ENCODE peak calls at places on chromosomes 2 and 18, in nine cellular contexts. G, X, A, M, P, T, F, R and Q are unnamed samples. For H3K9me3 and H3K4me1, the result is how much of the 10 kb centered on the place peaks cover.

GRCh38 chr2:241358470-241358869 is 2.4 kb downstream of the FARP2 start:
- DNase-seq in G (no peak), X (no peak), A (no peak), M (no peak), P (no peak), T (no peak), F (no peak), R (no peak), Q (no peak)

GRCh38 chr18:59659486-59660187 is 37.6 kb downstream of the CCBE1 start:
- DNase-seq in G (no peak), X (peak), A (peak), M (peak), P (no peak), T (no peak), F (no peak), R (no peak), Q (no peak)

GRCh38 chr2:177628817-177629216 is 236.2 kb downstream of the AGPS start:
- DNase-seq in G (no peak), X (no peak), A (no peak), M (no peak), P (no peak), T (no peak), F (no peak), R (no peak), Q (no peak)

GRCh38 chr2:237228226-237228625 is 142.5 kb downstream of the COPS8 start:
- DNase-seq in G (no peak), X (peak), A (no peak), M (no peak), P (no peak), T (no peak), F (no peak), R (no peak), Q (no peak)

GRCh38 chr2:186426153-186427016 is 59.7 kb upstream of the ZC3H15 start:
- DNase-seq in G (no peak), X (peak), A (no peak), M (peak), P (peak), T (no peak), F (no peak), R (no peak), Q (no peak)

GRCh38 chr18:50162486-50163304 is 32.3 kb downstream of the MYO5B start:
- DNase-seq in G (no peak), X (peak), A (no peak), M (peak), P (no peak), T (no peak), F (no peak), R (no peak), Q (no peak)

GRCh38 chr2:165609672-165610071 is 140.2 kb downstream of the CSRNP3 start:
- DNase-seq in G (no peak), X (no peak), A (no peak), M (no peak), P (no peak), T (no peak), F (no peak), R (no peak), Q (no peak)

GRCh38 chr2:171347158-171347557 is 86.6 kb downstream of the METTL8 start:
- DNase-seq in G (no peak), X (peak), A (no peak), M (no peak), P (no peak), T (no peak), F (no peak), R (no peak), Q (no peak)

GRCh38 chr2:144358979-144359541 is 160.9 kb downstream of the ZEB2 start:
- DNase-seq in G (no peak), X (peak), A (no peak), M (peak), P (no peak), T (no peak), F (no peak), R (no peak), Q (no peak)

GRCh38 chr2:238326801-238327365 is 6.6 kb downstream of the TRAF3IP1 start:
- DNase-seq in G (no peak), X (no peak), A (no peak), M (no peak), P (no peak), T (no peak), F (no peak), R (no peak), Q (no peak)

GRCh38 chr2:14634885-14635871 is 2.7 kb downstream of the LRATD1 start:
- DNase-seq in G (peak), X (peak), A (peak), M (peak), P (no peak), T (peak), F (peak), R (peak), Q (peak)

GRCh38 chr2:65199891-65200290 is 27.7 kb upstream of the ACTR2 start:
- DNase-seq in G (no peak), X (peak), A (no peak), M (no peak), P (no peak), T (no peak), F (no peak), R (no peak), Q (no peak)

GRCh38 chr2:113894156-113894743 is 4.4 kb downstream of the ACTR3 start:
- DNase-seq in G (no peak), X (peak), A (no peak), M (peak), P (peak), T (no peak), F (no peak), R (no peak), Q (no peak)

GRCh38 chr2:15553951-15554350 is 7.2 kb downstream of the NBAS start:
- DNase-seq in G (no peak), X (no peak), A (no peak), M (no peak), P (no peak), T (no peak), F (no peak), R (no peak), Q (no peak)

GRCh38 chr2:159475793-159476192 is 140.6 kb downstream of the BAZ2B start:
- DNase-seq in G (no peak), X (no peak), A (no peak), M (no peak), P (no peak), T (no peak), F (no peak), R (no peak), Q (no peak)

GRCh38 chr18:77061946-77062517 is 70.6 kb downstream of the MBP start:
- DNase-seq in G (no peak), X (no peak), A (peak), M (no peak), P (no peak), T (no peak), F (no peak), R (no peak), Q (no peak)
- TF ChIP-seq CTCF in G (no peak), X (peak), A (peak), M (no peak), P (peak), T (no peak), F (no peak), R (no peak), Q (no peak)

DNA sequence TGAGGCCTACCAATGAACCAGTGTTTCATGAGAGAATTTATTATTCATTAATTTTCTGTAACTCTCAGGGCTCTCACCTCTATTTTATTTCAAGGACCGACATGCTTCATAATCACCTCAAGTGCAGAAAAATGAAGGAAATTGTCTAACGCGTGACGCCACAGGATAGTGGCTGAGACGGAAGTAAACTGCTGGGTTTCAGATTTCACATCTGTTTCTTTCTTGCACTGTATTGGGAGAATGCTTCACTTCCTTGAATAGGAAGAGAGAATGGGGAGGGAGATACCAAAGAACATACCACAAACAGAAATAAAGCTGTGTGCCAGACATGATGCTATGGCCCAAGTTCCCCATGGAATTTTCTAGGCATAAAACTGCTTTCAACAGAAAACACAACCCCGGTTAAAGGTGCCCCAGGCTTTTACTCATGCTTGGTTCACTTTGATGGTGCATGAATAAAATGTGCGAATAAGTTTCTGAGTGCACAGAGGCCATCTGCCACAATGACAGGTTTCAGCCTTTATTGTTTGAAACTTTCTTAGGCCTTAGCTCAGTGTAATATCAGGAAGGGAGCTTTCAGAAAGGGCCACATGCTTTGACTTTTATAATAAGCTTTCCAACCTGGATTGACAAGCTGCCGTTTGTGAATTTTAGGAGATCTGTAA is 1116.4 kb downstream of the SOCS6 start:
- DNase-seq in G (no peak), X (no peak), A (no peak), M (no peak), P (no peak), T (no peak), F (no peak), R (no peak), Q (no peak)
- H3K9me3 ChIP-seq in G (under half), X (under half), A (under half), M (under half), P (under half), T (under half), F (under half), R (under half), Q (under half)

GRCh38 chr2:189159717-189160116 is 19.8 kb downstream of the COL5A2 start:
- DNase-seq in G (no peak), X (no peak), A (no peak), M (no peak), P (no peak), T (no peak), F (no peak), R (no peak), Q (no peak)

GRCh38 chr2:189157431-189157830 is 22.1 kb downstream of the COL5A2 start:
- DNase-seq in G (no peak), X (peak), A (no peak), M (no peak), P (no peak), T (no peak), F (no peak), R (no peak), Q (no peak)

GRCh38 chr2:189159273-189159672 is 20.3 kb downstream of the COL5A2 start:
- DNase-seq in G (no peak), X (no peak), A (no peak), M (no peak), P (no peak), T (no peak), F (no peak), R (no peak), Q (no peak)

GRCh38 chr2:189155795-189156194 is 23.8 kb downstream of the COL5A2 start:
- DNase-seq in G (no peak), X (no peak), A (no peak), M (no peak), P (no peak), T (no peak), F (no peak), R (no peak), Q (no peak)

GRCh38 chr2:189157939-189158338 is 21.6 kb downstream of the COL5A2 start:
- DNase-seq in G (no peak), X (no peak), A (no peak), M (no peak), P (no peak), T (no peak), F (no peak), R (no peak), Q (no peak)
- H3K4me1 ChIP-seq in G (under half), X (under half), A (under half), M (under half), P (under half), T (under half), F (under half), R (under half), Q (under half)

GRCh38 chr18:2168022-2168421 is 403.3 kb downstream of the METTL4 start:
- DNase-seq in G (no peak), X (no peak), A (no peak), M (no peak), P (no peak), T (no peak), F (no peak), R (no peak), Q (no peak)

GRCh38 chr18:2178036-2178435 is 393.3 kb downstream of the METTL4 start:
- DNase-seq in G (no peak), X (no peak), A (no peak), M (no peak), P (no peak), T (no peak), F (no peak), R (no peak), Q (no peak)

GRCh38 chr18:2171840-2172625 is 399.3 kb downstream of the METTL4 start:
- DNase-seq in G (no peak), X (no peak), A (no peak), M (no peak), P (peak), T (no peak), F (no peak), R (no peak), Q (no peak)

GRCh38 chr18:2169656-2170055 is 401.6 kb downstream of the METTL4 start:
- DNase-seq in G (no peak), X (peak), A (no peak), M (peak), P (no peak), T (no peak), F (no peak), R (no peak), Q (no peak)

GRCh38 chr18:2173464-2173863 is 397.8 kb downstream of the METTL4 start:
- DNase-seq in G (no peak), X (peak), A (no peak), M (peak), P (no peak), T (no peak), F (no peak), R (no peak), Q (no peak)
- TF ChIP-seq CTCF in G (no peak), X (no peak), A (no peak), M (no peak), P (no peak), T (no peak), F (no peak), R (no peak), Q (no peak)

GRCh38 chr18:8910186-8910585 is 192.3 kb upstream of the NDUFV2 start:
- DNase-seq in G (no peak), X (no peak), A (no peak), M (no peak), P (no peak), T (no peak), F (no peak), R (no peak), Q (no peak)

GRCh38 chr18:8911408-8912340 is 190.8 kb upstream of the NDUFV2 start:
- DNase-seq in G (no peak), X (no peak), A (no peak), M (no peak), P (no peak), T (no peak), F (no peak), R (no peak), Q (no peak)

GRCh38 chr18:8908792-8909510 is 193.5 kb upstream of the NDUFV2 start:
- DNase-seq in G (no peak), X (no peak), A (no peak), M (no peak), P (no peak), T (no peak), F (no peak), R (no peak), Q (no peak)

GRCh38 chr18:8910843-8911242 is 191.7 kb upstream of the NDUFV2 start:
- DNase-seq in G (no peak), X (no peak), A (no peak), M (no peak), P (no peak), T (no peak), F (no peak), R (no peak), Q (no peak)

DNA sequence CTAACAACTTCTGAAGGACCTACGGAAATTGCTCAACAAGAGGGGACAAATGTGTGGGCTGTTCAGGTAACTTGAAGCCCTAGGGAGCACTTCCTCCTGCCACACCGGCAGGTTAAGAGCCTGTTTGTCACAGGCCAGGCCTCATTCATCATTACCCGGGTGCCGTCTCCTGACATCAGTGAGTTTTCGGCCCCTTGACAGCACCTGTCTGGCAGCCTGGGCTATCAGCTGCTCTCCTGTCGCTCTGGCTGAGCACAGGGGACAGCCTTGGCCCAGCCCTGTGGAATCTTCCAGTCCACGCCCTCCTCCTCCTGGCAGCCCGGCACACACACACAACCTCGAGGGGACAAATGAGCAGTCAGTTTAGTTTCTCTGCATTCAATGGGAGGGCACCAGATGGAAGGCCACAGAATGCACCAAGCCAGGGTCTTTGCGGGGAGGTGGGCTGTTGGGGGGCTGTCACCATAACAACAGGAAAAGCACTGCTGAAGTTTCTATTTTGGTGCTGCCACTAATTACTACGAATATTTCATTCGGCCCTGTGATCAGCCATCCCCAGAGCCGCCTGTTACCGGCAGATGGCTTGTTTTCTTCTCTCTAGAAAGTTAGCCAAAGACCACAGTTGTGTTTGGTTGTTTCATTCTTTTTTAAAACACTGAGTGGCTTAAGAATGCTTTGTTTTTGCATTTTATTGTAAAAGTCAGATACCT is 190.0 kb upstream of the NDUFV2 start:
- DNase-seq in G (no peak), X (no peak), A (peak), M (no peak), P (no peak), T (no peak), F (no peak), R (no peak), Q (no peak)
- H3K9me3 ChIP-seq in G (under half), X (under half), A (under half), M (under half), P (under half), T (under half), F (under half), R (under half), Q (under half)

DNA sequence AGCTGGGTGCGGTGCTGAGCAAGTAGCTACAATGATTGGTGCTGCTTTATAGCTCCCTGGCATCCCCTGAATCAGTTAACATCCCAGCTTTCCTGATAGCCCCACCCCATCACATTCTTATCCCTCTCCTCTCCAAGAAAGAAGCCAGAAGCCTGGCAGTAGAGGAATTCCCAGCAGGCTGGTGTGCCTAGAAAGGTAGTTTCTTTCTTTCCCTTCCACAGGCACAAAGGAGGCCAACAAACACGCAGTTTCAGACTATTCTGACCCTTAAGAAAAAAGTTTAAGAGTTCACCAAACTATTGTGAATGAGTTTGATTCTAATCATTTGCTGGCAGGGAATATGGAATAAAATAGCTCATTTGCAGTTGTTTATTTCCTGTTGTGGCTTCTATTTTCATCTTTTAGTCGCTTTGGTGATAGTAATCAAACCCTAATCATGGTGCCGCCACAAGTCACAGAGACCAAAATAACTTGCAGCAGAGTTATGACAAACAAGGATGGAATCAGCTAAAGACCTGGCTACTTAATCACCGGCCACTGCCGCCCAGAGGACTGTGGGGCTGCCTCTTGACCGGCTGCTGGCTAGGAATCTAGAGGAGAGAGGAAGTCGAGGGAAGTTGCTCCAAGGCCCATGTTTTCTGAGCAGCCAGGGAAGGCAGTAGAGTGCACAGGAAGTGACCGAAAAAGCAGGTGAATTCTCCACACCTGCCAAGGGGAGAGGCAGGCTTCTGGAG is 4.9 kb upstream of the SMAD7 start:
- DNase-seq in G (no peak), X (peak), A (peak), M (peak), P (no peak), T (no peak), F (peak), R (no peak), Q (peak)
- H3K4me1 ChIP-seq in G (under half), X (under half), A (under half), M (under half), P (under half), T (under half), F (under half), R (under half), Q (under half)